ENCODE peak calls at places on chromosomes 16 and 17, in six cellular contexts. G is NCI-H1694, W is astrocyte of the cerebellum, Y is psoas muscle, B is kidney glomerular epithelial cell, O is left ventricle myocardium inferior. Q is an unnamed sample.

GRCh38 chr17:82386256-82386831 is 14.8 kb downstream of the UTS2R start:
- DNase-seq in B (no peak), G (no peak), W (no peak), Y (peak; percentile 57), O (peak; percentile 53), Q (no peak)

GRCh38 chr17:45287526-45288264 is 25.8 kb upstream of the SPATA32 start:
- DNase-seq in O (no peak), B (no peak), W (no peak), Y (no peak), G (peak; percentile 88), Q (no peak)

GRCh38 chr16:66335704-66336329 is 30.7 kb upstream of the CDH5 start:
- DNase-seq in W (peak; percentile 62), O (peak; percentile 59), B (no peak), Y (peak; percentile 37), G (no peak), Q (no peak)

GRCh38 chr17:31591924-31592323 is 200.4 kb downstream of the RAB11FIP4 start:
- DNase-seq in B (no peak), O (no peak), Y (no peak), W (no peak), G (no peak), Q (no peak)

GRCh38 chr17:6508519-6509294 is 47.6 kb downstream of the PITPNM3 start:
- DNase-seq in W (no peak), O (no peak), B (no peak), Y (no peak), G (peak; percentile 4), Q (no peak)

GRCh38 chr16:87202346-87202745 is 114.8 kb downstream of the C16orf95 start:
- DNase-seq in O (no peak), G (no peak), W (no peak), B (no peak), Y (no peak), Q (no peak)

GRCh38 chr16:69217433-69217832 is 30.5 kb downstream of the SNTB2 start:
- DNase-seq in Y (no peak), G (no peak), O (no peak), W (peak; percentile 15), B (peak; percentile 42), Q (no peak)

GRCh38 chr16:23400387-23400930 is 52.5 kb downstream of the COG7 start:
- DNase-seq in Y (no peak), G (no peak), O (no peak), W (no peak), B (no peak), Q (no peak)

GRCh38 chr16:50444546-50444945 is 75.8 kb upstream of the BRD7 start:
- DNase-seq in Y (no peak), W (no peak), O (no peak), B (no peak), G (no peak), Q (no peak)

GRCh38 chr17:7677388-7678067 is 9.8 kb downstream of the TP53 start:
- DNase-seq in O (no peak), B (no peak), W (no peak), G (no peak), Y (no peak), Q (no peak)

GRCh38 chr17:12463102-12463501 is 202.6 kb upstream of the MYOCD start:
- DNase-seq in W (no peak), B (no peak), Y (no peak), G (no peak), O (no peak), Q (no peak)

GRCh38 chr17:16398270-16399267 is 16.8 kb upstream of the TRPV2 start:
- DNase-seq in W (no peak), G (peak; percentile 59), B (peak; percentile 44), O (no peak), Y (no peak), Q (peak; percentile 13)

GRCh38 chr16:66426112-66427035 is 721 bp upstream of the BEAN1 start:
- DNase-seq in G (no peak), W (no peak), B (no peak), O (no peak), Y (no peak), Q (no peak)

GRCh38 chr17:8109669-8110455 is 8.5 kb downstream of the ALOXE3 start:
- DNase-seq in O (peak; percentile 45), Y (peak; percentile 49), W (no peak), B (no peak), G (peak; percentile 41), Q (peak; percentile 88)

GRCh38 chr16:73176577-73177013 is 128.7 kb upstream of the ZFHX3 start:
- DNase-seq in B (peak; percentile 20), W (peak; percentile 22), G (no peak), O (no peak), Y (no peak), Q (no peak)

GRCh38 chr17:7858487-7858832 is 657 bp downstream of the CYB5D1 start:
- DNase-seq in Y (peak; percentile 52), O (peak; percentile 44), B (peak; percentile 44), W (no peak), G (no peak), Q (no peak)

GRCh38 chr17:45676695-45677094 is 107.4 kb upstream of the CRHR1 start:
- DNase-seq in B (no peak), G (no peak), O (no peak), Y (no peak), W (no peak), Q (no peak)

GRCh38 chr17:62876063-62876462 is 67.9 kb upstream of the MARCHF10 start:
- DNase-seq in O (no peak), W (no peak), Y (no peak), G (no peak), B (no peak), Q (no peak)

GRCh38 chr17:50918933-50919296 is 52.8 kb upstream of the TOB1 start:
- DNase-seq in O (no peak), B (no peak), W (no peak), Y (no peak), G (no peak), Q (no peak)

GRCh38 chr16:82082543-82083244 is 47.6 kb downstream of the HSD17B2 start:
- DNase-seq in O (no peak), Y (no peak), W (peak; percentile 35), G (no peak), B (peak; percentile 19), Q (no peak)

GRCh38 chr16:86245895-86246294 is 264.4 kb upstream of the FOXF1 start:
- DNase-seq in Y (no peak), B (no peak), O (no peak), W (no peak), G (no peak), Q (no peak)

GRCh38 chr16:12092347-12092882 is 115.9 kb downstream of the SNX29 start:
- DNase-seq in B (peak; percentile 82), G (no peak), W (peak; percentile 97), Y (no peak), O (no peak), Q (no peak)

GRCh38 chr16:57976331-57976796 is 5.4 kb upstream of the CNGB1 start:
- DNase-seq in O (no peak), Y (no peak), W (no peak), G (no peak), B (no peak), Q (peak; percentile 50)

GRCh38 chr17:40026816-40027613 is 11.8 kb downstream of the CSF3 start:
- DNase-seq in O (peak; percentile 79), B (peak; percentile 46), G (peak; percentile 78), W (peak; percentile 73), Y (peak; percentile 84), Q (peak; percentile 88)

GRCh38 chr16:87602005-87602790 is at the start of gene JPH3:
- DNase-seq in O (no peak), Y (no peak), W (no peak), B (no peak), G (no peak), Q (no peak)

GRCh38 chr16:81137012-81137335 is 40.8 kb upstream of the GCSH start:
- DNase-seq in Y (no peak), W (peak; percentile 4), B (no peak), G (no peak), O (no peak), Q (no peak)

GRCh38 chr17:69723741-69724140 is 309.2 kb downstream of the MAP2K6 start:
- DNase-seq in G (no peak), B (no peak), O (no peak), W (no peak), Y (no peak), Q (no peak)

GRCh38 chr17:75822119-75822799 is 21.9 kb downstream of the UNC13D start:
- DNase-seq in G (peak; percentile 30), O (no peak), W (no peak), B (no peak), Y (no peak), Q (no peak)

GRCh38 chr17:77491921-77492445 is 351.2 kb downstream of the SEC14L1 start:
- DNase-seq in W (no peak), G (no peak), Y (no peak), B (no peak), O (peak; percentile 11), Q (no peak)

GRCh38 chr16:7318661-7319060 is 14.0 kb upstream of the RBFOX1 start:
- DNase-seq in O (no peak), Y (no peak), G (peak; percentile 44), W (no peak), B (no peak), Q (no peak)

GRCh38 chr16:65308506-65308905 is 186.6 kb upstream of the CDH11 start:
- DNase-seq in O (no peak), W (no peak), Y (no peak), B (no peak), G (no peak), Q (no peak)

GRCh38 chr17:57761887-57762286 is 16.8 kb upstream of the CCDC182 start:
- DNase-seq in G (no peak), B (no peak), O (no peak), Y (no peak), W (no peak), Q (no peak)